ENCODE peak calls at places on chromosomes 16 and 17, in four cellular contexts. J is GM10248, Y is foreskin fibroblast, R is heart right ventricle. W is an unnamed sample.

GRCh38 chr17:41972571-41973411 is 6.2 kb downstream of the CNP start:
- DNase-seq in J (no peak), Y (no peak), R (peak), W (peak)

GRCh38 chr17:38743556-38744171 is 4.5 kb downstream of the PCGF2 start:
- DNase-seq in R (no peak), Y (no peak), J (no peak), W (no peak)

GRCh38 chr16:49463529-49463928 is 89.9 kb downstream of the C16orf78 start:
- DNase-seq in Y (no peak), R (no peak), J (peak), W (peak)

GRCh38 chr16:87790278-87791023 is 24.7 kb upstream of the KLHDC4 start:
- DNase-seq in Y (no peak), J (no peak), R (peak), W (no peak)

GRCh38 chr16:28982949-28983348 is 1.9 kb upstream of the LAT start:
- DNase-seq in J (no peak), R (no peak), Y (no peak), W (no peak)

GRCh38 chr16:85514601-85515318 is 98.4 kb upstream of the GSE1 start:
- DNase-seq in J (no peak), R (peak), Y (peak), W (no peak)

GRCh38 chr16:81502396-81503060 is 57.9 kb downstream of the CMIP start:
- DNase-seq in Y (no peak), J (no peak), R (no peak), W (peak)

GRCh38 chr16:64983983-64984382 is 137.9 kb downstream of the CDH11 start:
- DNase-seq in R (peak), J (no peak), Y (peak), W (no peak)

GRCh38 chr16:10103096-10103495 is 79.1 kb downstream of the GRIN2A start:
- DNase-seq in R (no peak), Y (no peak), J (no peak), W (no peak)

GRCh38 chr16:17768257-17768656 is 297.5 kb upstream of the XYLT1 start:
- DNase-seq in R (no peak), J (no peak), Y (peak), W (no peak)

GRCh38 chr16:79600636-79601091 is at the start of gene MAF:
- DNase-seq in R (peak), J (peak), Y (peak), W (peak)

GRCh38 chr17:79844869-79845600 is 5.8 kb upstream of the CBX4 start:
- DNase-seq in R (peak), Y (no peak), J (peak), W (peak)

GRCh38 chr17:34988644-34989043 is 8.3 kb downstream of the LIG3 start:
- DNase-seq in J (no peak), R (no peak), Y (no peak), W (no peak)

GRCh38 chr17:66493283-66494019 is 191.0 kb downstream of the PRKCA start:
- DNase-seq in Y (peak), R (no peak), J (no peak), W (no peak)

GRCh38 chr16:72947379-72948237 is 100.3 kb downstream of the ZFHX3 start:
- DNase-seq in R (no peak), Y (no peak), J (no peak), W (peak)

GRCh38 chr16:86771506-86772230 is 193.3 kb downstream of the FOXL1 start:
- DNase-seq in Y (no peak), R (no peak), J (no peak), W (no peak)

GRCh38 chr17:77234695-77235094 is 93.9 kb downstream of the SEC14L1 start:
- DNase-seq in Y (no peak), R (no peak), J (no peak), W (no peak)

GRCh38 chr17:77235370-77236080 is 94.8 kb downstream of the SEC14L1 start:
- DNase-seq in Y (peak), J (peak), R (no peak), W (no peak)

GRCh38 chr17:77233127-77233526 is 92.4 kb downstream of the SEC14L1 start:
- DNase-seq in Y (no peak), J (no peak), R (no peak), W (no peak)

GRCh38 chr17:77231076-77231871 is 90.5 kb downstream of the SEC14L1 start:
- DNase-seq in R (no peak), Y (no peak), J (no peak), W (peak)

GRCh38 chr17:77233635-77234334 is 93.0 kb downstream of the SEC14L1 start:
- DNase-seq in R (no peak), J (peak), Y (peak), W (no peak)
- TF ChIP-seq CTCF in R (no peak), J (no peak), Y (no peak), W (no peak)

GRCh38 chr17:71237903-71238538 is 882.8 kb upstream of the SOX9 start:
- DNase-seq in Y (no peak), J (no peak), R (no peak), W (no peak)
- TF ChIP-seq CTCF in Y (peak), J (no peak), R (no peak), W (peak)

DNA sequence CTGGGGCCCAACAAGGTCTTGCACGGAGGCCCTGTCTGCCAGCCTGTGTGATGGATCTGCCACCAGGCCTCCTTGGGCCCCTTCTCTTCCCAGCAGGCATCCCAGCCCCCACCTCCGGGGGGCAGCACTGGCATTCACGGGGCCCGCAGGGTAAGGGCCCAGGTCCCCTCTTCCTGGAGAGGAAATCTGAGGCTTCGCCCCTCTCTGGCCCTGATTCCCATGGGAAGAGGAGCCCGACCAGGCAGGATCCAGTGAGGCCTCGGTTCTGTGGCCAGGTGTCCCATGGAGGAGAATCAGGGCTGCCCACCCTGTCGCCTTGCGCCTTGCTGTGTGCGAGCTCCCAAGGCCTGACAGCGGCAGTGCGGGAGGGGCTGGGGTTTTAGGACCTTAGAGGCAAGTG is 48.4 kb downstream of the PDPK1 start:
- DNase-seq in J (peak), Y (no peak), R (no peak), W (peak)
- TF ChIP-seq CTCF in J (no peak), Y (peak), R (no peak), W (no peak)

DNA sequence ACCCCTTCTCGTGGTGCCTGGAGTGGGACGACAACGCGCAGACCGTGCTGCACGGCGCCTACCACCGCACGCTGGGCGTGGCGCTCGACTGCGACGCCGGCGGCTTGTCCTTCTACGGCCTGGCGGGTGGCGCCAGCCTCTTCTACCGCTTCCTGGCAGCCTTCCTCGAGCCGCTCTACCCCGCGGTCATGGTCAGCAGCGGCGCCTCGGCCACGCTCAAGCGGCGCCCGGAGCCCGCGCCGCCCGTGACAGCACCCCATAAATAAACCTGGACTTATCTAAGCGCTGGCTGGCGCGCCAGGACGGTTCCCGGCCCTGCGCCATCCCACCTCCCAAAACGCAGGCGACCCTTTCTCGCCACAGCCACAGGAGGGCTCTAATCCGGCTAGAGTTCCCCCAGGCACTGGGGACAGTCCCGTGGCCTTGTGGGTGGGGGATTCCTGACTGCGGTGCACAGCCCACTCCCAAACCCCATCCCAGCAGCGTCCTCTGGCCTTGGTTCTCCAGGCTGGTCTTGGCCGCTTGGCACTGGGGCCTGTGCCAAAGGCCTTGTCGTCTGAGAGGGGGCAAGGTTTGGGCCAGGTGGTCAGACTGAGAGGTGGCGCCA is 10.2 kb upstream of the SLC16A5 start:
- DNase-seq in Y (no peak), J (peak), R (peak), W (peak)
- TF ChIP-seq CTCF in Y (no peak), J (peak), R (peak), W (no peak)

GRCh38 chr16:24957887-24958286 is 57.3 kb downstream of the ARHGAP17 start:
- DNase-seq in J (no peak), R (no peak), Y (no peak), W (no peak)
- TF ChIP-seq CTCF in J (no peak), R (no peak), Y (no peak), W (no peak)

GRCh38 chr17:70168979-70169706 is at the start of gene KCNJ2:
- DNase-seq in J (peak), R (peak), Y (peak), W (peak)
- TF ChIP-seq CTCF in J (no peak), R (no peak), Y (no peak), W (no peak)

GRCh38 chr17:44977065-44977464 is 9.0 kb upstream of the C1QL1 start:
- DNase-seq in Y (no peak), J (no peak), R (no peak), W (no peak)
- TF ChIP-seq CTCF in Y (no peak), J (no peak), R (no peak), W (no peak)